ENCODE peak calls at places on chromosomes 2 and 18, in seven cellular contexts. I, X, M, Z, T, U and N are unnamed samples.

GRCh38 chr2:13474538-13474937 is 757.8 kb downstream of the TRIB2 start:
- DNase-seq in I (no peak), X (no peak), M (no peak), Z (no peak), T (no peak), U (no peak), N (no peak)

GRCh38 chr2:72004976-72005375 is 142.7 kb downstream of the CYP26B1 start:
- DNase-seq in I (no peak), X (no peak), M (no peak), Z (no peak), T (no peak), U (no peak), N (no peak)

GRCh38 chr2:234494361-234495075 is 2.4 kb downstream of the ARL4C start:
- DNase-seq in I (no peak), X (peak), M (no peak), Z (no peak), T (peak), U (no peak), N (no peak)

GRCh38 chr18:27996792-27997191 is 180.1 kb downstream of the CDH2 start:
- DNase-seq in I (no peak), X (no peak), M (no peak), Z (no peak), T (no peak), U (no peak), N (no peak)

GRCh38 chr2:209525336-209525735 is 101.5 kb downstream of the MAP2 start:
- DNase-seq in I (no peak), X (no peak), M (no peak), Z (no peak), T (no peak), U (no peak), N (no peak)

GRCh38 chr2:218857371-218858137 is 2.1 kb upstream of the WNT6 start:
- DNase-seq in I (no peak), X (no peak), M (peak), Z (no peak), T (no peak), U (no peak), N (no peak)

GRCh38 chr18:23982154-23983071 is 32.1 kb upstream of the TTC39C start:
- DNase-seq in I (no peak), X (peak), M (no peak), Z (peak), T (peak), U (peak), N (peak)

GRCh38 chr18:35511833-35512232 is 14.1 kb upstream of the INO80C start:
- DNase-seq in I (no peak), X (no peak), M (no peak), Z (no peak), T (no peak), U (no peak), N (no peak)

GRCh38 chr18:63140038-63140450 is 179.5 kb downstream of the BCL2 start:
- DNase-seq in I (no peak), X (no peak), M (no peak), Z (no peak), T (no peak), U (no peak), N (no peak)

GRCh38 chr2:20366672-20367116 is 16.1 kb upstream of the PUM2 start:
- DNase-seq in I (no peak), X (no peak), M (no peak), Z (no peak), T (no peak), U (no peak), N (no peak)

GRCh38 chr2:219215871-219216536 is 2.8 kb downstream of the ABCB6 start:
- DNase-seq in I (no peak), X (no peak), M (no peak), Z (no peak), T (no peak), U (peak), N (no peak)

GRCh38 chr2:32838418-32838817 is 108.3 kb upstream of the LTBP1 start:
- DNase-seq in I (no peak), X (no peak), M (no peak), Z (no peak), T (no peak), U (no peak), N (no peak)

GRCh38 chr2:44940612-44941464 is 664 bp upstream of the SIX3 start:
- DNase-seq in I (no peak), X (peak), M (peak), Z (no peak), T (no peak), U (no peak), N (no peak)

GRCh38 chr2:3442185-3442584 is 62.7 kb downstream of the TRAPPC12 start:
- DNase-seq in I (no peak), X (no peak), M (no peak), Z (no peak), T (no peak), U (no peak), N (no peak)

GRCh38 chr2:167001165-167001564 is 112.9 kb downstream of the XIRP2 start:
- DNase-seq in I (no peak), X (no peak), M (no peak), Z (no peak), T (no peak), U (no peak), N (no peak)

GRCh38 chr2:202035089-202035940 is 1.7 kb downstream of the FZD7 start:
- DNase-seq in I (no peak), X (peak), M (peak), Z (peak), T (no peak), U (peak), N (no peak)

GRCh38 chr2:26640781-26641564 is at the start of gene CIB4:
- DNase-seq in I (no peak), X (no peak), M (no peak), Z (no peak), T (no peak), U (no peak), N (no peak)

GRCh38 chr18:52060612-52061259 is 279.3 kb upstream of the DCC start:
- DNase-seq in I (no peak), X (no peak), M (peak), Z (no peak), T (no peak), U (no peak), N (no peak)

GRCh38 chr2:86056935-86057334 is 48.8 kb downstream of the POLR1A start:
- DNase-seq in I (no peak), X (no peak), M (no peak), Z (no peak), T (no peak), U (no peak), N (no peak)

GRCh38 chr2:188079176-188079575 is 212.5 kb upstream of the GULP1 start:
- DNase-seq in I (no peak), X (no peak), M (no peak), Z (no peak), T (no peak), U (no peak), N (no peak)

GRCh38 chr18:56982756-56983155 is 164.1 kb upstream of the BOD1L2 start:
- DNase-seq in I (no peak), X (no peak), M (no peak), Z (no peak), T (no peak), U (no peak), N (no peak)

GRCh38 chr2:203824057-203824456 is 43.5 kb upstream of the CTLA4 start:
- DNase-seq in I (no peak), X (no peak), M (no peak), Z (no peak), T (no peak), U (no peak), N (no peak)

GRCh38 chr2:97870396-97870843 is 125.3 kb downstream of the TMEM131 start:
- DNase-seq in I (no peak), X (no peak), M (no peak), Z (peak), T (no peak), U (no peak), N (no peak)

GRCh38 chr2:182368446-182368845 is 58.4 kb downstream of the PDE1A start:
- DNase-seq in I (no peak), X (no peak), M (no peak), Z (no peak), T (no peak), U (no peak), N (no peak)

GRCh38 chr2:182366625-182367024 is 60.2 kb downstream of the PDE1A start:
- DNase-seq in I (no peak), X (no peak), M (no peak), Z (no peak), T (no peak), U (no peak), N (no peak)

GRCh38 chr2:182367401-182367800 is 59.4 kb downstream of the PDE1A start:
- DNase-seq in I (no peak), X (no peak), M (no peak), Z (no peak), T (no peak), U (no peak), N (no peak)

GRCh38 chr2:182365855-182366254 is 61.0 kb downstream of the PDE1A start:
- DNase-seq in I (no peak), X (no peak), M (no peak), Z (no peak), T (no peak), U (no peak), N (no peak)

DNA sequence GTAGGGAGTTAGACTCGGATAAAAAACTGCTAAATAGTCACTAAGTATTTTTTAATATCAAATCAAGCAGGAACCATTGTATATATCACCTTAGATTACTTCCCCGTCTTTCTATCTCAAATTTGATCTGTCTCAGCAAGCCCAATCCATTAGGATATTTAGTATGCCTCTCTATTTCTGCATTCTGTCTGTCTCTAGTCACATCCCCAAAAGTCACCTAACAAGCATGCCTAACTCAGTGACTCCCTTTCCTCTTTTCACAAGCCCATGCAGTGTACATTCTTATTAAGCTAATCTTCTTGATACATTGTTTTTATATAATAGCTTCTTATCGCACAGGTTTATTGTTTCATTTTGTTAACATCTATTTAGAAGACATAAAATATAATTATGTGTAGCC is 57.8 kb downstream of the PDE1A start:
- DNase-seq in I (no peak), X (no peak), M (no peak), Z (no peak), T (no peak), U (no peak), N (no peak)
- H3K27ac ChIP-seq in I (no peak), X (no peak), M (no peak), Z (no peak), T (peak), U (no peak), N (peak)

DNA sequence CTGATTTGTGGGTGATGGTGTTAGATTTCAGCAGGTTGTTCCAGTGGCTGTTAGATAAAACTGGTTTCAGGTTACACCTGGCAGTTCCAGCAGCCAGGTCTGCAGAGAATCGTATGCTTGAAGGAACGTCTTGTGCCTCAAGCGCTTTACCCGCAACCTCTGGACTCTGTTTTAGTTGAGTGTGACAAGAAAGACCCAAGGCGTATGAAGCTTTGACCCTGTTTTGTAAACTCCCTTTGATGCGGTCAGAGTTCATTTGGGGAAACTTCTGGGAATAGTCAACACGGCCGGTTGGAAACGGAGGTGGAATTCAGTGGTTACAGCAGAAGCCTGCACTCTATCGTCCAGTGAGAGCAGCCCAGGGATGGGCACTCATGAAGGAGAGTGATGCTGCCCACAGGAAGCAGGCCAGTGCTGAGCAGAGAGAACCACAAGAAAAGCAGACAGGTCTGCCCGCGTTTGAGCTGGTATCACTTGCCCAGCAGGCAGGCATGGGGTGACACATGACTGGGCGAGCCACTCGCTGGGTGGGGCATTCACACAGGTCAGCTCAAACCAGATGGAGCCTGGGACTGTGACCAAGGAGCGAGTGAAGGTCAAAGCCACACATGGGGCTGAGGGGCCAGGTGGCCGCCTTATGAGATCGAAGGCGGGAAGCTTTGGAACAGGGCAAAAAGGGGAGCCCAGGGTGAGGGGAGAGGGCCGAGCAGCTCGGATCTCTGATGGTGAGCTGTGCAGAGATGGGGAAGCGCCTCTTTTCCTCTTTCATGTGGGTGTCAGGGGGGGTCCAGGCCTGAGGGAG is 99.6 kb upstream of the MBOAT2 start:
- DNase-seq in I (no peak), X (peak), M (no peak), Z (no peak), T (no peak), U (peak), N (no peak)
- TF ChIP-seq CTCF in I (no peak), X (no peak), M (no peak), Z (no peak), T (no peak), U (no peak), N (no peak)

DNA sequence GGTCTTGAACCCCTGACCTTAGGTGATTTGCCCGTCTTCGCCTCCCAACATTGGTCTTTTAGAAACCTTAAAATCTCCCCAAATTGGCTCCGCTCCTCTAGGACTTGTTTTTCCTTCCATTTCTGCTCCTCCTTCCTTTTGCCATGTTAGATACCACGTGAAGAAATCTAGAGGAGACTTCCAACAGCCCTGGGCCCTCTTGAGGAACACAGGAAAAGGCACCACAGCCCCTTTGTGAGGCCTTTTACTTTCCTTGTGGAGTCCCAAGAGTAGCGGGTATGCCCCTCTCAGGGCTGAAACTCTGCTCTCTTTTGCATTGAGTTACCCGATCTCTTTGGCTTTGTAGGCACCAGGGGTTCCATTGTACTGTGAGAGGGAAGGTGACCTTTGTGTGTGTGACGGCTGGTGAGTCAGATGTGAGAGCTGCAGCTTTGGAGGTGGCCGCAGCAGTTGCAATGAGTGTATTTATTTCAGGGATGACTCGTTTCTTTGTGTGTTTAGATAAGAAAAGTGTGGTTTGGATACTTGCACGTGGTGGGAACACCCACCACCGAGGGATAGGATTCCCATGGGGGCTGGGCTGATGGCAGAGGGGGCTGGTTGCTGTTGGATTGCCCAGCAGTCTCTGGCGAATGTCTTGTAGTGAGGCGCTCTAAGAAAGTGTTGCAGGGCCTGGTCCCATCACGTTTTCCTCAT is 218.4 kb upstream of the HS6ST1 start:
- DNase-seq in I (no peak), X (peak), M (peak), Z (peak), T (peak), U (no peak), N (no peak)
- H3K27ac ChIP-seq in I (no peak), X (peak), M (no peak), Z (no peak), T (no peak), U (no peak), N (no peak)

DNA sequence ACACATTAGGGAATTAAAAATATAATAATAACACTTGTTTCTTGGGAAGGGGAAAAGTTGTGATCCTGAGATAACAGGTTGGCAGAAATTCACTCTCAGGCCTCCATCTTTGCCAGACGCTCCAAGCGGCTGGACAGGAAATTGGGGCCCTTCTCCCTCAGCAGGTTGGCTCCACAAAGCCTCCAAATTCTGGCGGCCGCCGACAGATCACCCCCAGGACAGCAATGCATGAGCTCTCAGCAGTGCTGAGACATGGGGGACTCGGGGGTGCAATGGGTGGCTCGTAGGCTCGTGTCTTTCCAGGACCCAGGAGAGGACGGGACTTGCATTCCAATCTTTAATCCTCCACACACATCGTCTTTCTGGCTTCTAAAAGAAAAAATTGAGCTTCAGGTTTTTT is 299.8 kb upstream of the SALL3 start:
- DNase-seq in I (no peak), X (no peak), M (no peak), Z (no peak), T (no peak), U (peak), N (no peak)
- TF ChIP-seq CTCF in I (no peak), X (no peak), M (no peak), Z (no peak), T (no peak), U (no peak), N (no peak)

GRCh38 chr2:237497820-237498128 is 10.7 kb downstream of the MLPH start:
- DNase-seq in I (no peak), X (no peak), M (peak), Z (no peak), T (no peak), U (peak), N (no peak)

GRCh38 chr2:237500681-237501424 is 13.8 kb downstream of the MLPH start:
- DNase-seq in I (no peak), X (no peak), M (no peak), Z (no peak), T (peak), U (peak), N (no peak)

GRCh38 chr2:237497009-237497819 is 10.2 kb downstream of the MLPH start:
- DNase-seq in I (no peak), X (no peak), M (no peak), Z (no peak), T (no peak), U (peak), N (no peak)

GRCh38 chr2:237496428-237496827 is 9.4 kb downstream of the MLPH start:
- DNase-seq in I (no peak), X (no peak), M (no peak), Z (no peak), T (no peak), U (peak), N (no peak)

DNA sequence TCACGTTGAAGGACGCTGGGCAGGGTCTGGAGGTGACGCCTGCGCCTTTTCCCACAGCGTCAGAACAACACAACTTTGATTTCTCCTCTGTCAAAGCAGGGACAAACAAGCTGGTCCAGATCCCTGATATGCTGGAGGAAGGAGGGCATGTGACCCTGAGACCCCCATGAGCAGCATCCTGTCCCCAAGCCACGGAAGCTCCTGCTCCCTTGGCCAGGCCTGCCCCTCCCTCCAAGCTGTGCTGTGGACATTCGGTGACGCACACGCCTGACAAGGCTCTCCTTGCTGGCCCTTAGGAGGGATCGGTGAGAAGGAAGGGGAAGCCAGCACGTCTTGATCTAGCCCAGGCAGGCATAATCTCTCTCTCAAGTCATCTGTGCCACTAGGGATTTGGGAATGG is 11.3 kb downstream of the MLPH start:
- DNase-seq in I (no peak), X (no peak), M (no peak), Z (no peak), T (no peak), U (peak), N (no peak)
- H3K27ac ChIP-seq in I (no peak), X (no peak), M (no peak), Z (no peak), T (peak), U (no peak), N (no peak)

GRCh38 chr2:46147626-46148368 is 149.4 kb upstream of the EPAS1 start:
- DNase-seq in I (no peak), X (no peak), M (no peak), Z (no peak), T (no peak), U (no peak), N (no peak)
- TF ChIP-seq CTCF in I (no peak), X (no peak), M (no peak), Z (no peak), T (no peak), U (no peak), N (no peak)